ENCODE peak calls at places on chromosomes 11 and 22, in ten cellular contexts. F is tibial nerve, D is IMR-90, R is cardiac fibroblast, P is left lung, L is A549, C is LNCaP clone FGC, N is neural progenitor cell, Y is brain microvascular endothelial cell, M is left ventricle myocardium inferior. E is an unnamed sample.

GRCh38 chr11:540583-541432 is 3.5 kb downstream of the LRRC56 start:
- DNase-seq in P (no peak), D (no peak), M (peak; percentile 16), F (no peak), C (no peak), L (no peak), Y (no peak), R (no peak), N (peak; percentile 1), E (no peak)

GRCh38 chr22:31603081-31603525 is 58.9 kb downstream of the PISD start:
- DNase-seq in R (no peak), Y (no peak), D (no peak), F (no peak), N (no peak), C (no peak), M (no peak), L (no peak), P (no peak), E (no peak)

GRCh38 chr11:119015054-119015611 is 3.0 kb downstream of the RPS25 start:
- DNase-seq in D (no peak), R (no peak), F (no peak), Y (no peak), C (no peak), M (no peak), N (peak; percentile 19), L (no peak), P (no peak), E (no peak)

GRCh38 chr11:8252946-8253345 is 10.7 kb downstream of the LMO1 start:
- DNase-seq in D (no peak), Y (no peak), P (no peak), C (no peak), L (no peak), M (no peak), F (no peak), N (no peak), R (no peak), E (no peak)

GRCh38 chr11:117734596-117734995 is 62.4 kb downstream of the DSCAML1 start:
- DNase-seq in L (no peak), N (no peak), C (no peak), Y (no peak), D (no peak), M (no peak), R (no peak), P (no peak), F (no peak), E (no peak)

GRCh38 chr22:19060356-19061009 is 61.7 kb downstream of the DGCR2 start:
- DNase-seq in R (peak; percentile 54), D (peak; percentile 86), C (no peak), F (no peak), M (no peak), P (no peak), Y (peak; percentile 42), L (no peak), N (no peak), E (no peak)

GRCh38 chr11:115439385-115439784 is 64.8 kb downstream of the CADM1 start:
- DNase-seq in M (no peak), D (peak; percentile 79), F (no peak), C (no peak), L (no peak), P (no peak), Y (no peak), R (peak; percentile 6), N (no peak), E (no peak)

GRCh38 chr22:50074056-50074455 is 11.2 kb downstream of the MLC1 start:
- DNase-seq in D (no peak), F (no peak), Y (no peak), N (no peak), R (no peak), P (no peak), M (no peak), L (no peak), C (no peak), E (no peak)

GRCh38 chr11:95485115-95485900 is 254.3 kb upstream of the SESN3 start:
- DNase-seq in Y (peak; percentile 33), N (no peak), D (no peak), C (no peak), F (no peak), P (no peak), L (no peak), R (peak; percentile 18), M (no peak), E (no peak)

GRCh38 chr22:49368221-49368975 is 459.3 kb downstream of the BRD1 start:
- DNase-seq in M (no peak), Y (no peak), L (no peak), R (no peak), F (no peak), C (no peak), D (no peak), P (no peak), N (no peak), E (no peak)

GRCh38 chr11:87180743-87181142 is 143.0 kb downstream of the TMEM135 start:
- DNase-seq in F (no peak), M (no peak), Y (peak; percentile 25), L (no peak), D (peak; percentile 65), N (no peak), P (no peak), C (no peak), R (peak; percentile 57), E (no peak)

GRCh38 chr11:66113132-66113856 is 43.2 kb downstream of the PACS1 start:
- DNase-seq in N (no peak), D (peak; percentile 90), R (peak; percentile 94), Y (peak; percentile 84), L (peak; percentile 65), P (no peak), F (no peak), M (no peak), C (peak; percentile 67), E (no peak)

GRCh38 chr11:13595166-13595565 is 73.3 kb upstream of the FAR1 start:
- DNase-seq in D (peak; percentile 42), C (no peak), P (no peak), F (no peak), R (peak; percentile 35), L (no peak), N (no peak), Y (peak; percentile 36), M (no peak), E (no peak)

GRCh38 chr11:87036756-87037449 is 831 bp upstream of the TMEM135 start:
- DNase-seq in Y (no peak), C (no peak), L (no peak), P (no peak), N (no peak), D (no peak), F (no peak), M (no peak), R (no peak), E (no peak)

GRCh38 chr22:21951062-21951461 is 1.6 kb downstream of the PPM1F start:
- DNase-seq in R (no peak), C (no peak), M (no peak), Y (no peak), N (no peak), F (no peak), D (no peak), P (no peak), L (no peak), E (no peak)

DNA sequence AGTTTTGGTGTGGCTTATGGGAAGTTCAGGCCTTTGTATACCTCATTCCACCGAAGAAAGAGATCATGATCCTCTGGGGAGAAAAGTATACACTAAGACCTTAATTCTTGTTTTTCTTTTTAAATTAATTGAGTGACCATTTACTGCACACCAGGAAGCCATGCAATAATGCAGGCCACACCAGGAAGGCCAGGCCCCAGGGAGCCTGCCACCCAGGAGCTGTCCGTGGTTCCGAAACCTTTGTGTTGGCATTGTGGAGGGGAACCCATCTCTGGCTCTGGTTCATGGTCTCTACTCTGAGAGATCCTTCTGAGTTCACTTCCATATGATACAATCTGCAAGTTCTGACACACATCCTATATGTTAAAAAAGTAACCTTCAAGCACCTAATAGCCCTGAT is 291.8 kb downstream of the MIAT start:
- DNase-seq in D (peak; percentile 19), N (peak; percentile 34), F (no peak), L (no peak), P (no peak), M (no peak), R (peak; percentile 5), Y (peak; percentile 1), C (no peak), E (no peak)
- H3K4me3 ChIP-seq in D (no peak overlapping the region), N (no peak overlapping the region), F (no peak overlapping the region), L (no peak overlapping the region), P (no peak overlapping the region), M (no peak overlapping the region), R (no peak overlapping the region), Y (no peak overlapping the region), C (no peak overlapping the region), E (no peak overlapping the region)

DNA sequence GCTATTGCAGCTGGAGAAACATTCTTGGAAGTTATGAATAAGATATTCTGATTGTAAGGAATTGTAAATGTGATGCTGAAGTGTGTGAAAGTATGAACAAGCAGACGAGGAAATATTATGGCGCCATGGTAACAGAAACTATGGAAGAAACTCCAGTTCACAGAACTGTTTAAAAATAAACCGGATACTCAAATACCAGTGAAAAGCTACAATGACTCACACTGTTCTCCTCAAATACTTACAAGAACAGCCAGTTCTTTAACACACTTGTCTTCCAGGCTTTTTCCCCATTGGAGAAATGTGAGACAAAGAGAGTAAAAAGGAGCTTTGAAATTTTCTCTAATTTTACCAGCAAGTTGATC is 76.7 kb upstream of the ARFGAP3 start:
- DNase-seq in P (no peak), C (no peak), D (peak; percentile 97), Y (peak; percentile 93), F (no peak), M (no peak), L (peak; percentile 43), N (no peak), R (peak; percentile 96), E (no peak)
- H3K4me3 ChIP-seq in P (no peak overlapping the region), C (no peak overlapping the region), D (no peak overlapping the region), Y (peak overlapping the region; percentile 30), F (no peak overlapping the region), M (peak overlapping the region; percentile 41), L (no peak overlapping the region), N (no peak overlapping the region), R (peak overlapping the region; percentile 24), E (peak overlapping the region; percentile 23)

GRCh38 chr22:37244114-37244921 is at the start of gene RAC2:
- DNase-seq in M (peak; percentile 74), R (peak; percentile 76), F (no peak), P (peak; percentile 96), N (peak; percentile 47), L (no peak), C (no peak), Y (peak; percentile 36), D (peak; percentile 57), E (no peak)
- H3K4me3 ChIP-seq in M (peak within 1 kb of the TSS; percentile 47), R (peak within 1 kb of the TSS; percentile 71), F (no peak within 1 kb of the TSS), P (peak within 1 kb of the TSS; percentile 24), N (no peak within 1 kb of the TSS), L (no peak within 1 kb of the TSS), C (no peak within 1 kb of the TSS), Y (peak within 1 kb of the TSS; percentile 59), D (peak within 1 kb of the TSS; percentile 34), E (peak within 1 kb of the TSS; percentile 38)

DNA sequence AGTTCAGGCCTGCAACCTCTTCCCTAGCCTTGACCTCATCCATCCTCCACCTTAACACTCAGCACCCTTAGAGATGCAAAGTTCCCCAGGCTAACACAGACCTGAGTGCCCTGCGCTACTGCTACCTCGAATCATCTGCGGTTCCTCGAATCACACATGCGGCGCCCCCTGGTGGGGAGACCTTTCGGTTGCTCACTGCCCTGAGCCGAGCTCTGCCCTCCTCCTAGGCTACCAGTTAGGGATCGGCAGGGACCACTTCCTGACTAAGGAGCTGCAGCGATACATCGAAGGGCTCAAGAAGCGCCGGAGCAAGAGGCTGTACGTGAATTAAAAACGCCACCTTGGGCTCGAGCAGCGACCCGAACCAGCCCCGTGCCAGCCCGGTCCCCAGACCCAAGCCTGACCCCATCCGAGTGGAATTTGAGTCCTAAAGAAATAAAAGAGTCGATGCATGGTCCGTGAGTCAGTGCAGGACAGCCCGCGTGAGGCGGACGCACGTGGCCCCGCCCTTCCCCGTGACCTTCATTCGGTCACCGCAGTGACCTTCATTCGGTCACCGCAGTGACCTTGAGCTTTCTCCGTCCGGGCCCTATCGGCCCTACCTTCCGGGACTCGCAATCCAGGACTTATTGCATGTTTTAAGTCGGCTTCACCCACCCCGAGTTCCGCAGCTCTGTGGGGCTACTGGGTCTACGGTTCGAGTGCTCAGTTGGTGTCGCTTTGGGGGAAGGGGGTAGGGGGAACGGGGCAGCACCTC is 830 bp upstream of the ESRRA start:
- DNase-seq in P (peak; percentile 97), R (peak; percentile 93), F (peak; percentile 87), D (peak; percentile 85), C (no peak), N (peak; percentile 96), M (peak; percentile 95), Y (peak; percentile 91), L (peak; percentile 96), E (peak; percentile 98)
- H3K4me3 ChIP-seq in P (peak overlapping the region; percentile 29), R (peak overlapping the region; percentile 63), F (peak overlapping the region; percentile 68), D (peak overlapping the region; percentile 53), C (peak overlapping the region; percentile 57), N (peak overlapping the region; percentile 60), M (peak overlapping the region; percentile 77), Y (peak overlapping the region; percentile 54), L (peak overlapping the region; percentile 53), E (peak overlapping the region; percentile 69)

E was measured in esophagus muscularis mucosa.